ENCODE peak calls at places on chromosomes 4 and X, in five cellular contexts. Z is DMS79 treated with DMSO at 0.1 percent for 48 hours; U is anterior cingulate cortex; C is activated CD8-positive, alpha-beta memory T cell treated with anti-CD3 and anti-CD28 coated beads for 24 hours; E is EL. L is an unnamed sample.

GRCh38 chr4:22416403-22416802 is 99.5 kb downstream of the ADGRA3 start:
- DNase-seq in Z (no peak), U (no peak), C (no peak), E (peak), L (no peak)

GRCh38 chr4:173494013-173494970 is 35.7 kb downstream of the HAND2 start:
- DNase-seq in Z (no peak), U (no peak), C (no peak), E (peak), L (peak)

GRCh38 chr4:99875073-99875472 is 19.2 kb downstream of the LAMTOR3 start:
- DNase-seq in Z (no peak), U (no peak), C (no peak), E (no peak), L (no peak)

GRCh38 chrX:150897371-150898319 is 823 bp downstream of the CD99L2 start:
- DNase-seq in Z (peak), U (peak), C (peak), E (peak), L (no peak)

GRCh38 chr4:168908859-168909390 is 101.1 kb downstream of the CBR4 start:
- DNase-seq in Z (no peak), U (no peak), C (no peak), E (no peak), L (peak)

GRCh38 chr4:83639849-83640493 is 104.1 kb downstream of the GPAT3 start:
- DNase-seq in Z (peak), U (peak), C (no peak), E (peak), L (peak)

GRCh38 chr4:105184316-105184988 is 37.8 kb downstream of the TET2 start:
- DNase-seq in Z (no peak), U (no peak), C (no peak), E (no peak), L (no peak)

GRCh38 chrX:54178100-54178940 is 4.7 kb downstream of the FAM120C start:
- DNase-seq in Z (no peak), U (no peak), C (no peak), E (peak), L (peak)

GRCh38 chr4:37648084-37648817 is 37.9 kb downstream of the RELL1 start:
- DNase-seq in Z (no peak), U (no peak), C (no peak), E (peak), L (peak)

GRCh38 chrX:65859299-65859698 is 180.6 kb downstream of the VSIG4 start:
- DNase-seq in Z (no peak), U (no peak), C (no peak), E (no peak), L (no peak)

GRCh38 chr4:2691952-2692435 is 64.1 kb downstream of the TNIP2 start:
- DNase-seq in Z (no peak), U (no peak), C (peak), E (no peak), L (no peak)